ENCODE peak calls at places on chromosomes 1 and 21, in four cellular contexts. S is ascending aorta, C is testis, K is Peyer's patch. Z is an unnamed sample. For H3K36me3, the result is how much of the 10 kb centered on the place peaks cover.

GRCh38 chr21:39911286-39911685 is 44.0 kb downstream of the PCP4 start:
- DNase-seq in C (no peak), K (no peak), S (no peak), Z (peak)

GRCh38 chr1:178417858-178418257 is 78.9 kb downstream of the CLEC20A start:
- DNase-seq in C (no peak), S (no peak), K (no peak), Z (no peak)

GRCh38 chr1:86155061-86155806 is 1.3 kb downstream of the COL24A1 start:
- DNase-seq in K (peak), C (peak), S (no peak), Z (no peak)

GRCh38 chr21:45126085-45126687 is 51.8 kb downstream of the ADARB1 start:
- DNase-seq in C (no peak), K (no peak), S (no peak), Z (peak)

GRCh38 chr1:229205854-229206253 is 65.1 kb upstream of the RAB4A start:
- DNase-seq in C (no peak), S (no peak), K (no peak), Z (no peak)

GRCh38 chr1:16617101-16617727 is 3.9 kb upstream of the NBPF1 start:
- DNase-seq in C (no peak), K (peak), S (no peak), Z (peak)

GRCh38 chr1:159338018-159338417 is 35.9 kb downstream of the FCER1A start:
- DNase-seq in C (no peak), K (no peak), S (no peak), Z (no peak)

GRCh38 chr1:92934395-92935378 is 26.6 kb downstream of the DIPK1A start:
- DNase-seq in S (no peak), K (no peak), C (peak), Z (no peak)

GRCh38 chr1:92924501-92924900 is 36.8 kb downstream of the DIPK1A start:
- DNase-seq in K (no peak), C (no peak), S (no peak), Z (no peak)

GRCh38 chr1:245197911-245198379 is 43.2 kb downstream of the KIF26B start:
- DNase-seq in K (no peak), C (no peak), S (no peak), Z (no peak)

GRCh38 chr1:145961425-145962156 is 2.8 kb downstream of the ANKRD34A start:
- DNase-seq in C (peak), S (no peak), K (peak), Z (peak)

GRCh38 chr1:1959840-1960479 is 40.9 kb upstream of the TMEM52 start:
- DNase-seq in S (no peak), C (peak), K (peak), Z (peak)

GRCh38 chr1:156689035-156689959 is 12.1 kb upstream of the NES start:
- DNase-seq in K (peak), C (peak), S (no peak), Z (peak)

GRCh38 chr21:34965200-34966174 is 83.6 kb downstream of the RUNX1 start:
- DNase-seq in C (no peak), S (no peak), K (no peak), Z (no peak)

GRCh38 chr1:77238463-77238862 is 19.2 kb upstream of the PIGK start:
- DNase-seq in S (no peak), C (no peak), K (no peak), Z (no peak)

GRCh38 chr1:173134800-173135199 is 72.3 kb downstream of the TNFSF4 start:
- DNase-seq in C (no peak), S (no peak), K (no peak), Z (no peak)

GRCh38 chr1:89532228-89532627 is 7.6 kb downstream of the LRRC8B start:
- DNase-seq in C (no peak), K (no peak), S (no peak), Z (no peak)

GRCh38 chr1:113576271-113576670 is 183.0 kb downstream of the PHTF1 start:
- DNase-seq in K (no peak), S (no peak), C (no peak), Z (no peak)

GRCh38 chr1:179175011-179175934 is 54.2 kb downstream of the ABL2 start:
- DNase-seq in C (no peak), K (no peak), S (no peak), Z (no peak)

GRCh38 chr1:67855944-67856343 is 22.7 kb upstream of the GNG12 start:
- DNase-seq in K (no peak), S (no peak), C (no peak), Z (no peak)

GRCh38 chr21:31251686-31252085 is 92.4 kb downstream of the TIAM1 start:
- DNase-seq in S (no peak), C (no peak), K (no peak), Z (no peak)

GRCh38 chr1:43769350-43769908 is 62.1 kb downstream of the ST3GAL3 start:
- DNase-seq in C (no peak), K (no peak), S (no peak), Z (no peak)

GRCh38 chr1:26784023-26784871 is 3.5 kb upstream of the PIGV start:
- DNase-seq in S (no peak), C (peak), K (no peak), Z (no peak)

GRCh38 chr1:6307099-6307498 is 46.2 kb upstream of the GPR153 start:
- DNase-seq in S (no peak), C (no peak), K (no peak), Z (no peak)

GRCh38 chr1:100300691-100301090 is 34.7 kb downstream of the RTCA start:
- DNase-seq in K (no peak), S (no peak), C (no peak), Z (no peak)

GRCh38 chr1:89126602-89127001 is 688 bp upstream of the GBP2 start:
- DNase-seq in S (no peak), C (no peak), K (no peak), Z (no peak)

GRCh38 chr1:22332795-22333499 is 118.7 kb upstream of the ZBTB40 start:
- DNase-seq in S (no peak), C (no peak), K (no peak), Z (no peak)

GRCh38 chr1:247111636-247112478 is 7.7 kb upstream of the ZNF669 start:
- DNase-seq in C (peak), S (no peak), K (peak), Z (peak)

GRCh38 chr1:27011976-27012563 is 580 bp downstream of the TENT5B start:
- DNase-seq in C (no peak), S (no peak), K (peak), Z (no peak)

GRCh38 chr1:153636312-153636711 is 2.4 kb downstream of the CHTOP start:
- DNase-seq in S (no peak), C (no peak), K (no peak), Z (no peak)
- H3K36me3 ChIP-seq in S (under half), C (under half), K (half or more), Z (half or more)

GRCh38 chr1:165896277-165896676 is 68.9 kb downstream of the UCK2 start:
- DNase-seq in C (no peak), S (peak), K (no peak), Z (peak)

GRCh38 chr1:165899461-165899941 is 72.1 kb downstream of the UCK2 start:
- DNase-seq in K (no peak), C (no peak), S (peak), Z (no peak)

GRCh38 chr1:165898837-165899236 is 71.4 kb downstream of the UCK2 start:
- DNase-seq in S (peak), C (no peak), K (no peak), Z (no peak)

GRCh38 chr1:165895451-165895871 is 68.0 kb downstream of the UCK2 start:
- DNase-seq in C (no peak), K (no peak), S (no peak), Z (no peak)

DNA sequence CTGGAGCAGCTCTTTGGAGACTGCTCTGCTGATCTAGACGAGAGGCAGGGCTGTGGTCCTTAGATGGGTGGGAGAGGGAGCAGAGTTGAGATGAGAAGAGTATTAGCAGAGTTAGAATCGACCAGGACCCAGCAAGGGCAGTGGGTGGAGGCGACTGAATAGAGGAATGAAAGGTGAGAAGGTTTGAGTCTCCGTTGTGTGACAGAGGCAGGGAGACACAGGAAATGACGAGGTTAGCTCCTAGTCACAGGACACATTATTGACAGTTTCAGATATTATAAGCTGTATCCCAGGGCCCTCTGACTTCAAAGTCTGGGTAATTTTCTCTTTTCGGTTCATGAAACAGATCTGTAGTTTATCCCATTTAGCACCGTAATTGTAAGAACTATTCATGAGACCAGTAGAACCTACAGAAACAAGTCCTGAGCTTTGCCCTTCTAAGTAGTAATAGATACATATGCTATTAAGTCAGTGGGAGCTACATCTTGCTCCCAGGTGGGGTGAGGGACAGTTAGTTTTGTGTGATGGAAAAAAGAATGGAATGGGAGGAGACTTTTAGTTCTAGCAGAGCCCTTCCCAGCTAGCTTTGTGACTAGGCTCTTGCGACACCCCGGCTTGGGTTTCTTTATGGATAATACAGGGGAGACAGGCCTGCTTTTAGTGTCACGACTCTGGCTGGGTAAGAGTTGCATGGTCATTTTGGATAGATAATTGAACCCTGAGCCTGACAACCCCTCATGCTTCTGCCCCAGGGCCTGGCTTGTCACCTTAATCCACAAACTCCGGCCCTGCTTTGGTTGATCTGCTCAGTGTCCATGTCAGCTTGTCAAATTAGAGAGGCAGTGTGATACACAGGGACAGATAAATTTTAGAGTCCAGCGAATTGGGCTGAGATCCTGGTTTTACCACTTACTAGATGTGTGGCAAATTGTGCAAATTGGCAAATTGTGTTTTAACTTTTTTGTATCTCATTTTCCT is 70.2 kb downstream of the UCK2 start:
- DNase-seq in C (no peak), K (no peak), S (no peak), Z (no peak)
- TF ChIP-seq CTCF in C (no peak), K (no peak), S (no peak), Z (no peak)

GRCh38 chr1:219277304-219277840 is 103.7 kb downstream of the LYPLAL1 start:
- DNase-seq in S (no peak), K (no peak), C (no peak), Z (no peak)

GRCh38 chr1:219273088-219273686 is 99.5 kb downstream of the LYPLAL1 start:
- DNase-seq in S (no peak), K (no peak), C (no peak), Z (no peak)

GRCh38 chr1:219279017-219279770 is 105.5 kb downstream of the LYPLAL1 start:
- DNase-seq in S (no peak), K (no peak), C (no peak), Z (no peak)

GRCh38 chr1:219278288-219278687 is 104.6 kb downstream of the LYPLAL1 start:
- DNase-seq in S (no peak), C (no peak), K (no peak), Z (no peak)

DNA sequence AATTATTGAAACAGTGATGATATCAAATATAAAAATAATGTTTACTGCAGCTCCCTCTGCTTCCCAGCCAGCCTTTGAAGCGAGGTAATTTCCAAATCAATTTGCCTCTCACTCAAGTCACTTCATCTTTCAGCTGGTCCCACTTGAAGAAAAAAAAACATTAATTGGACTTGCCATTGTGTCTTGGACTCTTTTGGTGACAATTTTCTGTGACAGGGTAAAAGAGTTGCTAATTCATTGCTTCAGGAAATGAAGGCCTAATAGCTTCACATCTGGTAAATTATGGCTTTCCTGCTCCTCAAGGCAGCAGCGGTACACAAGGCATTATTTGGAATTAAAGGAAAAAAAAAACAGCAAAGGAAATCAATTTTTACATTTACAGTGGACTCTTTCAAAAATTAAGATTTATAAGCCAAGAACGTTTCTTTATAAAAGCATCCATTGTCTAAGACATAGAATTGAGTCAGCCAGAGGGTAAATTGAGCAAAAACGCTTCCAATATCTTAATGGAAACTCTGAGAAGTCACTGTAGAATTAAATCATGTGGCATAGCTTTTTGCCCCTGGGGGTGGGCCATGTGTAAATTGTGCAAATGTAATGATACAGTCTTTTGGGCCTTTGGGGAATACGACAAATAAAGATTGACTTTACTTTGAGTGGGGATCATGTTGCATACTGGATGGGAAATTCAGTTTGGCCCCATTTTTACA is 102.5 kb downstream of the LYPLAL1 start:
- DNase-seq in K (no peak), C (no peak), S (no peak), Z (no peak)
- H3K27ac ChIP-seq in K (no peak), C (no peak), S (no peak), Z (no peak)

GRCh38 chr1:13754510-13755103 is 54.6 kb downstream of the PRDM2 start:
- DNase-seq in K (no peak), S (no peak), C (no peak), Z (no peak)

GRCh38 chr1:13751985-13752384 is 52.0 kb downstream of the PRDM2 start:
- DNase-seq in C (no peak), K (no peak), S (no peak), Z (no peak)

GRCh38 chr1:13752852-13753251 is 52.9 kb downstream of the PRDM2 start:
- DNase-seq in S (no peak), C (no peak), K (no peak), Z (no peak)

GRCh38 chr1:13751458-13751871 is 51.5 kb downstream of the PRDM2 start:
- DNase-seq in S (no peak), C (no peak), K (no peak), Z (no peak)

DNA sequence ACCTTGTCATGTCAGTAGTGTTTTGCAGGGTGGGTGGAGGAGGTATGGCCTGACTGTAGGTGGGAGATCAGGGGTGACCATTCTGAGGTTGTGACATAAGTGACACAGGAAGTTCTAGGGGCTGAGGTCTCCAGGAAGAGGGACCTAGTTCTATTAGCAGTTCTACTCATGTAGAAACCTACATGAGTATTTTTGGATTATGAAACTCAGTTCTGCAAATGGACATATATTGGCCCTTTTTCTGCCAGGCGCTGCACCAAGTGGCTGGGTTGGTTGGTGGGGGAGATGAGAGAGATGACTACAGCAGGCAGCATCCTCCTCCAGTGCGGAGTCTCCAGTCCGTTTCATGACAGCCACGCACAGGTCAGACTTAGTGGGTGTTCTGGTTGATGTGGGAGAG is 54.0 kb downstream of the PRDM2 start:
- DNase-seq in K (no peak), S (no peak), C (no peak), Z (no peak)
- H3K36me3 ChIP-seq in K (under half), S (under half), C (under half), Z (under half)

Z was measured in WERI-Rb-1.